ENCODE peak calls at places on chromosomes 2 and 18, in seven cellular contexts. F is H9; Y is bronchial epithelial cell; O is Ammon's horn; V is RPMI7951; Z is stimulated activated CD8-positive, alpha-beta memory T cell treated with anti-CD3 and anti-CD28 coated beads, Interleukin-15, amount 100 ng/mL, for 24 hours; W is cardiac muscle cell. T is an unnamed sample.

GRCh38 chr2:174552891-174553290 is 44.7 kb downstream of the WIPF1 start:
- DNase-seq in F (no peak), Y (no peak), O (no peak), V (no peak), Z (no peak), W (no peak), T (no peak)

GRCh38 chr2:201466050-201466660 is 14.6 kb downstream of the STRADB start:
- DNase-seq in F (no peak), Y (peak), O (peak), V (peak), Z (no peak), W (peak), T (no peak)

GRCh38 chr2:85547859-85548607 is 9.1 kb downstream of the MAT2A start:
- DNase-seq in F (no peak), Y (no peak), O (no peak), V (no peak), Z (no peak), W (peak), T (no peak)

GRCh38 chr2:106115250-106115649 is 78.9 kb downstream of the UXS1 start:
- DNase-seq in F (no peak), Y (peak), O (no peak), V (peak), Z (no peak), W (peak), T (no peak)

GRCh38 chr2:68837164-68837860 is 33.9 kb downstream of the BMP10 start:
- DNase-seq in F (peak), Y (peak), O (peak), V (peak), Z (no peak), W (peak), T (peak)

GRCh38 chr2:18009891-18010290 is 131.4 kb downstream of the KCNS3 start:
- DNase-seq in F (no peak), Y (peak), O (no peak), V (no peak), Z (no peak), W (no peak), T (no peak)

GRCh38 chr2:12045864-12046291 is 299.4 kb downstream of the LPIN1 start:
- DNase-seq in F (no peak), Y (no peak), O (no peak), V (no peak), Z (no peak), W (no peak), T (no peak)

GRCh38 chr2:7523557-7524210 is 606.5 kb downstream of the RNF144A start:
- DNase-seq in F (no peak), Y (no peak), O (no peak), V (peak), Z (no peak), W (no peak), T (no peak)

GRCh38 chr18:525066-525797 is 24.7 kb upstream of the COLEC12 start:
- DNase-seq in F (no peak), Y (peak), O (no peak), V (peak), Z (no peak), W (peak), T (no peak)

GRCh38 chr2:232505805-232506360 is 14.3 kb upstream of the PRSS56 start:
- DNase-seq in F (no peak), Y (no peak), O (no peak), V (no peak), Z (no peak), W (no peak), T (no peak)

GRCh38 chr2:133264951-133265949 is 303.0 kb downstream of the NCKAP5 start:
- DNase-seq in F (peak), Y (no peak), O (peak), V (peak), Z (no peak), W (no peak), T (peak)

GRCh38 chr18:48052291-48052840 is 121.9 kb upstream of the SMAD2 start:
- DNase-seq in F (no peak), Y (no peak), O (no peak), V (no peak), Z (no peak), W (no peak), T (no peak)

GRCh38 chr2:50006327-50006726 is 852.0 kb upstream of the FSHR start:
- DNase-seq in F (no peak), Y (no peak), O (no peak), V (no peak), Z (no peak), W (no peak), T (no peak)

GRCh38 chr18:8051388-8051787 is 484.3 kb downstream of the PTPRM start:
- DNase-seq in F (no peak), Y (peak), O (no peak), V (no peak), Z (no peak), W (peak), T (no peak)

GRCh38 chr18:12838178-12838634 is 45.8 kb downstream of the PTPN2 start:
- DNase-seq in F (no peak), Y (peak), O (no peak), V (peak), Z (no peak), W (peak), T (peak)

GRCh38 chr2:181876614-181877063 is 14.9 kb upstream of the ITPRID2 start:
- DNase-seq in F (no peak), Y (peak), O (no peak), V (peak), Z (no peak), W (no peak), T (no peak)

GRCh38 chr2:43075906-43076585 is 150.4 kb downstream of the ZFP36L2 start:
- DNase-seq in F (no peak), Y (peak), O (peak), V (peak), Z (no peak), W (peak), T (no peak)

GRCh38 chr2:127387655-127388422 is at the start of gene MAP3K2:
- DNase-seq in F (peak), Y (peak), O (peak), V (peak), Z (peak), W (peak), T (peak)

GRCh38 chr2:72182547-72183460 is 35.1 kb upstream of the CYP26B1 start:
- DNase-seq in F (no peak), Y (no peak), O (no peak), V (no peak), Z (no peak), W (no peak), T (peak)

GRCh38 chr2:12712871-12713270 is 3.9 kb upstream of the TRIB2 start:
- DNase-seq in F (no peak), Y (no peak), O (no peak), V (no peak), Z (no peak), W (peak), T (no peak)

GRCh38 chr18:32968228-32968627 is 195.4 kb upstream of the KLHL14 start:
- DNase-seq in F (no peak), Y (no peak), O (no peak), V (no peak), Z (no peak), W (peak), T (no peak)

GRCh38 chr2:185835974-185836373 is 97.4 kb downstream of the FSIP2 start:
- DNase-seq in F (no peak), Y (no peak), O (no peak), V (no peak), Z (no peak), W (no peak), T (no peak)

GRCh38 chr2:153519260-153519875 is 40.8 kb upstream of the RPRM start:
- DNase-seq in F (no peak), Y (peak), O (peak), V (peak), Z (peak), W (peak), T (peak)

GRCh38 chr2:230847883-230848388 is 16.8 kb upstream of the ITM2C start:
- DNase-seq in F (peak), Y (peak), O (peak), V (peak), Z (peak), W (peak), T (peak)

GRCh38 chr2:224883172-224883516 is 159.1 kb downstream of the DOCK10 start:
- DNase-seq in F (no peak), Y (no peak), O (no peak), V (no peak), Z (no peak), W (no peak), T (no peak)

GRCh38 chr18:67771271-67771670 is 254.8 kb upstream of the DSEL start:
- DNase-seq in F (no peak), Y (peak), O (no peak), V (no peak), Z (no peak), W (peak), T (no peak)

GRCh38 chr2:240465765-240466578 is 30.5 kb downstream of the GPC1 start:
- DNase-seq in F (peak), Y (no peak), O (peak), V (no peak), Z (no peak), W (no peak), T (peak)

GRCh38 chr2:65027611-65028244 is 28.5 kb upstream of the CEP68 start:
- DNase-seq in F (no peak), Y (no peak), O (peak), V (no peak), Z (no peak), W (no peak), T (no peak)

GRCh38 chr2:119431976-119432881 is 575 bp downstream of the TMEM37 start:
- DNase-seq in F (peak), Y (no peak), O (peak), V (no peak), Z (no peak), W (peak), T (peak)

GRCh38 chr18:45423664-45424063 is 191.6 kb upstream of the SLC14A2 start:
- DNase-seq in F (no peak), Y (no peak), O (no peak), V (no peak), Z (no peak), W (no peak), T (no peak)

GRCh38 chr2:73999881-74000597 is 15.3 kb downstream of the TET3 start:
- DNase-seq in F (no peak), Y (no peak), O (no peak), V (no peak), Z (no peak), W (peak), T (no peak)

GRCh38 chr2:71504611-71505010 is 51.2 kb downstream of the DYSF start:
- DNase-seq in F (no peak), Y (no peak), O (no peak), V (no peak), Z (no peak), W (no peak), T (no peak)

GRCh38 chr2:215967590-215968373 is 45.6 kb downstream of the MREG start:
- DNase-seq in F (no peak), Y (no peak), O (no peak), V (peak), Z (no peak), W (no peak), T (no peak)

GRCh38 chr2:197042613-197043248 is 116.2 kb upstream of the PGAP1 start:
- DNase-seq in F (no peak), Y (no peak), O (no peak), V (no peak), Z (no peak), W (no peak), T (no peak)

T was measured in iPS-NIHi11.